ENCODE peak calls at places on chromosome 4, in six cellular contexts. T, E, Q, V, J and W are unnamed samples.

GRCh38 chr4:53913771-53914170 is 150.6 kb downstream of the CHIC2 start:
- DNase-seq in T (no peak), Q (no peak), E (no peak), J (no peak), V (no peak), W (no peak)

GRCh38 chr4:138804705-138805104 is 210.9 kb upstream of the NOCT start:
- DNase-seq in T (no peak), J (no peak), Q (peak; percentile 39), E (peak; percentile 19), V (peak; percentile 7), W (no peak)

GRCh38 chr4:124953059-124953850 is 240.7 kb upstream of the ANKRD50 start:
- DNase-seq in T (peak; percentile 73), J (no peak), E (no peak), V (peak; percentile 95), Q (no peak), W (no peak)

GRCh38 chr4:127624176-127624575 is 8.6 kb upstream of the INTU start:
- DNase-seq in J (no peak), V (no peak), E (no peak), Q (no peak), T (no peak), W (no peak)

GRCh38 chr4:75895744-75896314 is 6.4 kb downstream of the PPEF2 start:
- DNase-seq in J (no peak), Q (peak; percentile 54), T (peak; percentile 22), E (peak; percentile 68), V (peak; percentile 18), W (peak; percentile 23)

GRCh38 chr4:177442623-177443155 is 452 bp upstream of the AGA start:
- DNase-seq in T (no peak), J (no peak), V (no peak), E (no peak), Q (no peak), W (no peak)

GRCh38 chr4:8589336-8589735 is 3.2 kb upstream of the CPZ start:
- DNase-seq in J (no peak), Q (no peak), T (no peak), E (no peak), V (no peak), W (no peak)

GRCh38 chr4:84035568-84035967 is 463.5 kb downstream of the NKX6-1 start:
- DNase-seq in E (no peak), V (no peak), J (no peak), T (no peak), Q (no peak), W (no peak)

GRCh38 chr4:80340036-80340435 is 4.5 kb downstream of the CFAP299 start:
- DNase-seq in Q (no peak), E (no peak), T (peak; percentile 12), V (peak; percentile 22), J (no peak), W (no peak)

GRCh38 chr4:38204317-38205060 is 244.3 kb downstream of the PTTG2 start:
- DNase-seq in E (no peak), T (no peak), V (no peak), Q (no peak), J (no peak), W (no peak)

GRCh38 chr4:101136373-101137370 is 210.7 kb downstream of the PPP3CA start:
- DNase-seq in J (no peak), Q (no peak), V (no peak), T (no peak), E (no peak), W (no peak)
- H3K9ac ChIP-seq in J (no peak overlapping the region), Q (no peak overlapping the region), V (no peak overlapping the region), T (no peak overlapping the region), E (no peak overlapping the region), W (no peak overlapping the region)

GRCh38 chr4:4666693-4667642 is 125.1 kb upstream of the STX18 start:
- DNase-seq in T (peak; percentile 42), Q (no peak), E (peak; percentile 92), J (no peak), V (no peak), W (no peak)
- H2BK120ac ChIP-seq in T (no peak overlapping the region), Q (peak overlapping the region; percentile 18), E (no peak overlapping the region), J (peak overlapping the region; percentile 7), V (no peak overlapping the region), W (no peak overlapping the region)

DNA sequence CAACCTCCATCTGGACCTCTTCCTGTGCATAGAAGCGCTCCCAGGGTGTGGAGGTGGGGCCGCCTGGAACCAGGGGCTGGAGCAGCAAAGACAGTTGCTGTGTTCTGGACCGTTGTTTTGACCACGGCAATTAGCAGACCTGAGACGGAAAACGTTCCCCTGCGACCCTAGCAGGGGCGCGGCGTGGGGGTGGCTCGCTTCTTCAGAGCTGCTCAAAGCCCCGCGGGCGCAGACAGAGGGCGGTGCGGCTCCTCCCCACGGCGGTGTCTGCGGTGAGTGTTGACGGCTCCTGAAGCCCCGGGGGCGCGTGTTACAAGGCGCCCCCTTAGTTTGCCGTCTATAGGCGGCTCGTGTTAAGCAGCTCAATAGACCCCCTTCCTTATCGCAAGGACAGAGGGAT is 79.2 kb downstream of the TRIML1 start:
- DNase-seq in J (peak; percentile 60), T (no peak), Q (no peak), V (no peak), E (peak; percentile 40), W (no peak)
- H3K4me3 ChIP-seq in J (peak overlapping the region; percentile 19), T (no peak overlapping the region), Q (no peak overlapping the region), V (no peak overlapping the region), E (no peak overlapping the region), W (no peak overlapping the region)

DNA sequence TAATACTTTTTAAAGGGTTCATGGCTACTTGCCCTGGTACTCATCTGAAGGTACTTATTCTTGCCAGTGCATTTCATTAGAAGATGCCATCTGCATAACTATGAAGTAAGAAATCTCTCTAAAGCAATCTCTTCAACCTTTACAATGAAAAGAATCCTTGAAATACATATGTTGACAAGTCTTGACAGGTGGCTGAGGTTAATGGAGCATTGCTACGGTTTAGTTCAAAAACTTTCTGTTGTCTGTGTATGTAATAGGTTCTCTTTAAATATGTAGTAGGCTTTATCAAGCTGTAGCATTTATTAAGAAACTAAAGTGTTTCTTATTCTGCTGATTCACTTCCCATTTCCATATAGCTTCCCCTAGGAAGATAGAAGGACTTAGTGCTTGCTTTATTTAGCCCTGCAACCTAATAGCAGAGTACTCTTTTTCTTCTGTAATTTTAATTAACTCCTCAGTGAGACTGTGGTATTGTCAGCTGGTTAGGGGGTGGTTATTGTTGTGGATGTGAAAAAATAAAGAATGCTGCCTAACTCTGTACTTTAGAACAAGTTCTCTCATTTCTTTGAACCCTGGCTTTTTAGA is 39.3 kb downstream of the SLAIN2 start:
- DNase-seq in V (no peak), J (no peak), E (no peak), Q (peak; percentile 33), T (no peak), W (no peak)
- H3K9ac ChIP-seq in V (no peak overlapping the region), J (no peak overlapping the region), E (no peak overlapping the region), Q (no peak overlapping the region), T (no peak overlapping the region), W (no peak overlapping the region)

GRCh38 chr4:183106839-183107238 is 7.8 kb downstream of the WWC2 start:
- DNase-seq in J (no peak), T (peak; percentile 53), Q (no peak), V (peak; percentile 41), E (peak; percentile 52), W (no peak)
- H2BK120ac ChIP-seq in J (no peak overlapping the region), T (no peak overlapping the region), Q (no peak overlapping the region), V (no peak overlapping the region), E (no peak overlapping the region), W (no peak overlapping the region)